ENCODE peak calls at places on chromosome 1, in eight cellular contexts. I is lower lobe of right lung, A is right cardiac atrium, L is heart right ventricle, U is HAP-1, M is fibroblast of lung, T is trophoblast cell, V is body of pancreas. N is an unnamed sample. For H3K4me1, the result is how much of the 10 kb centered on the place peaks cover.

GRCh38 chr1:84997667-84998600 is 1.0 kb upstream of the MCOLN2 start:
- DNase-seq in I (no peak), A (no peak), L (peak), U (peak), M (peak), T (peak), V (no peak), N (no peak)

GRCh38 chr1:156583821-156584622 is 4.5 kb downstream of the TTC24 start:
- DNase-seq in I (no peak), A (peak), L (no peak), U (peak), M (peak), T (peak), V (peak), N (peak)

GRCh38 chr1:46394872-46395465 is 852 bp downstream of the FAAH start:
- DNase-seq in I (no peak), A (no peak), L (no peak), U (no peak), M (no peak), T (no peak), V (no peak), N (no peak)

GRCh38 chr1:160070243-160071163 is 543 bp upstream of the KCNJ10 start:
- DNase-seq in I (peak), A (peak), L (peak), U (peak), M (peak), T (peak), V (peak), N (peak)

GRCh38 chr1:152118915-152119314 is 3.7 kb upstream of the TCHH start:
- DNase-seq in I (no peak), A (no peak), L (no peak), U (no peak), M (no peak), T (no peak), V (no peak), N (no peak)

GRCh38 chr1:53350853-53351767 is 23.2 kb upstream of the LRP8 start:
- DNase-seq in I (no peak), A (no peak), L (no peak), U (no peak), M (no peak), T (no peak), V (peak), N (no peak)

GRCh38 chr1:152760551-152761190 is 2.8 kb downstream of the KPRP start:
- DNase-seq in I (no peak), A (no peak), L (no peak), U (no peak), M (no peak), T (no peak), V (no peak), N (peak)

GRCh38 chr1:110087812-110088738 is 17.6 kb upstream of the ALX3 start:
- DNase-seq in I (no peak), A (no peak), L (no peak), U (peak), M (peak), T (peak), V (peak), N (no peak)

GRCh38 chr1:175192111-175192629 is 406 bp downstream of the KIAA0040 start:
- DNase-seq in I (peak), A (peak), L (peak), U (peak), M (no peak), T (peak), V (peak), N (peak)

GRCh38 chr1:33762962-33763361 is 100.9 kb upstream of the HMGB4 start:
- DNase-seq in I (no peak), A (no peak), L (no peak), U (no peak), M (no peak), T (no peak), V (no peak), N (no peak)

GRCh38 chr1:216665381-216665780 is 57.8 kb downstream of the ESRRG start:
- DNase-seq in I (no peak), A (no peak), L (no peak), U (no peak), M (peak), T (peak), V (no peak), N (no peak)

GRCh38 chr1:23480187-23481025 is 3.6 kb downstream of the ASAP3 start:
- DNase-seq in I (no peak), A (no peak), L (no peak), U (no peak), M (no peak), T (no peak), V (no peak), N (no peak)

GRCh38 chr1:23483327-23484252 is at the start of gene ASAP3:
- DNase-seq in I (peak), A (peak), L (peak), U (peak), M (peak), T (peak), V (peak), N (peak)

GRCh38 chr1:23481904-23482303 is 2.1 kb downstream of the ASAP3 start:
- DNase-seq in I (no peak), A (no peak), L (no peak), U (no peak), M (no peak), T (no peak), V (no peak), N (no peak)

GRCh38 chr1:23478896-23479790 is 4.8 kb downstream of the ASAP3 start:
- DNase-seq in I (peak), A (peak), L (peak), U (no peak), M (peak), T (peak), V (peak), N (no peak)

GRCh38 chr1:23481026-23481597 is 2.9 kb downstream of the ASAP3 start:
- DNase-seq in I (no peak), A (no peak), L (no peak), U (no peak), M (no peak), T (no peak), V (no peak), N (no peak)
- H3K4me1 ChIP-seq in I (under half), A (under half), L (under half), U (under half), M (under half), T (under half), V (half or more), N (under half)

DNA sequence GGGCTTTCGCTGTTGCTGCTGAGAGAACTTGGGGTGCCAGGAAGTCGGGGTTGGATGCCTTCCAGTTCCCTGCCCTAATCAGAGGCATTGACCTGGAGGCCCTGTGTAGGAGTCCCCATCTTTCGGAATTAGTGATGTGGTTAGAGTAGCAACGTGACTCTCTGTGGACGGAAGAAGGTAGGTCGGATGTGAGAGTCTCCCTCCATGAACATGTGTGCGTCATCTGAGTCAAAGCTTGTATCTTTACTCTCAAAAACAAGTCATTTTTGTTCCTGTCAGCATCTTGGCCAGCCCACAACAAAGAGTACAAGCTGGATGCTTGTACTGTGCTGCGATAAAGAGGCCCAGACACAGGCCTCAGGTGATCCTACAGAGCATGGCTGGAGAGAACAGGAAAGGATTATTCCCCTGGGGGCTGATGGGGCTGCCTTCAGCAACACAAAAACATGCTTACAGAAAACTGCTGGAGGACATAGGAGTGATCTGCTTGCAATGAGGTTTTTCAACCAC is 31.0 kb upstream of the IL10 start:
- DNase-seq in I (no peak), A (no peak), L (no peak), U (no peak), M (no peak), T (no peak), V (peak), N (no peak)
- H3K4me1 ChIP-seq in I (under half), A (under half), L (under half), U (under half), M (under half), T (under half), V (under half), N (under half)

GRCh38 chr1:183164963-183165362 is 21.1 kb upstream of the LAMC2 start:
- DNase-seq in I (no peak), A (no peak), L (no peak), U (no peak), M (no peak), T (no peak), V (no peak), N (no peak)

GRCh38 chr1:183165456-183165855 is 20.6 kb upstream of the LAMC2 start:
- DNase-seq in I (no peak), A (no peak), L (no peak), U (no peak), M (no peak), T (no peak), V (no peak), N (no peak)

GRCh38 chr1:183164350-183164749 is 21.7 kb upstream of the LAMC2 start:
- DNase-seq in I (no peak), A (no peak), L (no peak), U (no peak), M (no peak), T (peak), V (no peak), N (no peak)

GRCh38 chr1:183161391-183161790 is 24.7 kb upstream of the LAMC2 start:
- DNase-seq in I (no peak), A (no peak), L (no peak), U (no peak), M (no peak), T (peak), V (no peak), N (no peak)

GRCh38 chr1:183163311-183163710 is 22.8 kb upstream of the LAMC2 start:
- DNase-seq in I (no peak), A (no peak), L (no peak), U (no peak), M (peak), T (peak), V (no peak), N (no peak)
- H3K4me1 ChIP-seq in I (under half), A (under half), L (under half), U (under half), M (under half), T (under half), V (under half), N (under half)

DNA sequence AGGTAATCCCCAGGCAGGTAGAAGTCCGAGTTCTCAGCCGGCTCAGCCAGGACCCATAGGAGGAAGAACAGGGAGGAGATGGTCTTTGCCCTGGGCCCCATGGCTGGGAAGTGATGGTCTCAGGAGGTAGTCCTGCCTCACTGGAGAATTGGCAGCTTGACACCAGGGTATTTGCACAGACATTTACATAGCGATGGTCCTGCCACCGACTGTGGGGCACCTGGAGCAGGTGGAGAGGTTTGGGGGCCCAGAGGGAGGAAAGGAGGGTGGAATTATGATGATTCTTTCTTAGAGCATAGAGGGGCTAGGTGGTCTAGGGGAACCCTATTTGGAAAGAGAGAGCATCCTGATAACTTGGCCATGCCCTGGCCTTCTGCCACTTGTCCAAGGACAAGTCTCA is at the start of gene TAS1R2:
- DNase-seq in I (no peak), A (no peak), L (no peak), U (no peak), M (no peak), T (no peak), V (no peak), N (no peak)
- H3K4me1 ChIP-seq in I (under half), A (under half), L (under half), U (under half), M (under half), T (under half), V (under half), N (under half)

DNA sequence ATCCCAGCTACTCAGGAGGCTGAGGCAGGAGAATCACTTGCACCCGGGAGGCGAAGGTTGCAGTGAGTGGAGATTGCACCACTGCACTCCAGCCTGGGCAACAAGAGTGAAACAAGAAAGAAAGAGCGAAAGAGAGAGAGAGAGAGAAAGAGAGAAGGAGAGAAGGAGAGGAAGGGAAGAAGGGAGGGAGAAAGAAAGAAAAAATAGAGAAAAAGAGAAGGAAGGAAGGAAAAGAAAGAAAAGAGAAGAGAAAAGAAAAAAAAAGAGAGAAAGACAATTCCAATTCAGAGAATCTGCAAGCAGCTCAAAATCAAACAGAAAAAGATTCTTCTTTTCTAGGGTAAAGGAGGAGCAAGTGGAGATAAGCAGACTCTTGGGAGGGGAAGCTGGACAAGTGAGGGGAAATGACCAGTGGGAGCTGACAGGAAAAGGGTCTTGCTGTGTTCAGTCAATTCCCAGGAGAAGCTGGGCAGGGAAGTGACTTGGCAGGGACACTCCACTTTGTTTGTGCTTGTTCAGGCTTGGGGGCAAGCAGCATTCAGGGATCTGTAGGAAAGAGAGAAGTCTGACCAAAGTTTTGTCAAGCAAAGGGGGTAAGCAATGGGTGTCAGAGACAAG is 3.6 kb upstream of the CAPN2 start:
- DNase-seq in I (no peak), A (peak), L (no peak), U (no peak), M (no peak), T (no peak), V (no peak), N (no peak)
- H3K4me1 ChIP-seq in I (half or more), A (under half), L (half or more), U (under half), M (under half), T (under half), V (under half), N (under half)